ENCODE peak calls at places on chromosomes 2 and 18, in eight cellular contexts. G is thyroid gland; F is heart right ventricle; V is GM10248; A is HepG2; J is HFF-Myc; I is GM23338; P is CD8-positive, alpha-beta T cell. E is an unnamed sample.

GRCh38 chr2:138267161-138267901 is 234.2 kb upstream of the SPOPL start:
- DNase-seq in J (peak), I (no peak), F (no peak), G (no peak), A (no peak), P (no peak), V (no peak), E (peak)

GRCh38 chr2:133838642-133839370 is 270.5 kb upstream of the NCKAP5 start:
- DNase-seq in J (no peak), P (no peak), V (no peak), F (no peak), I (no peak), G (no peak), A (no peak), E (peak)

GRCh38 chr18:8139971-8140406 is 469.2 kb upstream of the RAB12 start:
- DNase-seq in G (peak), A (no peak), V (no peak), J (no peak), P (no peak), F (no peak), I (no peak), E (no peak)

GRCh38 chr2:217964658-217965161 is 38.1 kb downstream of the TNS1 start:
- DNase-seq in I (peak), F (no peak), A (no peak), V (no peak), G (peak), J (no peak), P (no peak), E (no peak)

GRCh38 chr2:232900811-232901701 is 31.0 kb downstream of the SNORC start:
- DNase-seq in F (no peak), G (no peak), J (no peak), I (peak), P (no peak), A (no peak), V (no peak), E (no peak)

GRCh38 chr2:169361706-169362345 is 508 bp downstream of the LRP2 start:
- DNase-seq in I (peak), V (peak), A (no peak), F (no peak), G (peak), P (no peak), J (no peak), E (no peak)

GRCh38 chr2:36779462-36779861 is 83.0 kb downstream of the VIT start:
- DNase-seq in G (no peak), V (no peak), I (no peak), A (no peak), F (no peak), J (no peak), P (no peak), E (no peak)

GRCh38 chr2:10128420-10128819 is 5.9 kb downstream of the RRM2 start:
- DNase-seq in P (no peak), F (no peak), I (no peak), V (no peak), J (no peak), A (no peak), G (no peak), E (no peak)

GRCh38 chr2:200746301-200746700 is 65.4 kb upstream of the BZW1 start:
- DNase-seq in P (no peak), A (no peak), I (no peak), V (no peak), F (no peak), G (no peak), J (no peak), E (no peak)

GRCh38 chr18:32093106-32093511 is 1.4 kb downstream of the RNF138 start:
- DNase-seq in V (peak), F (peak), P (peak), I (peak), J (no peak), G (peak), A (peak), E (no peak)

GRCh38 chr2:182866095-182866460 is 359 bp downstream of the FRZB start:
- DNase-seq in A (no peak), F (no peak), P (no peak), V (peak), I (peak), G (peak), J (no peak), E (no peak)

GRCh38 chr2:36366491-36367120 is 11.0 kb downstream of the CRIM1 start:
- DNase-seq in J (no peak), I (peak), A (no peak), G (no peak), P (no peak), F (no peak), V (no peak), E (no peak)

GRCh38 chr18:75728621-75729020 is 301.1 kb upstream of the SMIM21 start:
- DNase-seq in I (no peak), P (no peak), J (no peak), G (no peak), A (no peak), F (no peak), V (no peak), E (no peak)

GRCh38 chr2:177646791-177647190 is 254.2 kb downstream of the AGPS start:
- DNase-seq in J (no peak), I (no peak), G (no peak), V (no peak), P (no peak), A (no peak), F (no peak), E (no peak)

GRCh38 chr18:11761553-11761952 is 72.5 kb downstream of the GNAL start:
- DNase-seq in A (peak), P (no peak), I (peak), F (no peak), J (no peak), V (peak), G (no peak), E (no peak)
- TF ChIP-seq CTCF in A (peak), P (no peak), I (peak), F (no peak), J (no peak), V (no peak), G (no peak), E (peak)

DNA sequence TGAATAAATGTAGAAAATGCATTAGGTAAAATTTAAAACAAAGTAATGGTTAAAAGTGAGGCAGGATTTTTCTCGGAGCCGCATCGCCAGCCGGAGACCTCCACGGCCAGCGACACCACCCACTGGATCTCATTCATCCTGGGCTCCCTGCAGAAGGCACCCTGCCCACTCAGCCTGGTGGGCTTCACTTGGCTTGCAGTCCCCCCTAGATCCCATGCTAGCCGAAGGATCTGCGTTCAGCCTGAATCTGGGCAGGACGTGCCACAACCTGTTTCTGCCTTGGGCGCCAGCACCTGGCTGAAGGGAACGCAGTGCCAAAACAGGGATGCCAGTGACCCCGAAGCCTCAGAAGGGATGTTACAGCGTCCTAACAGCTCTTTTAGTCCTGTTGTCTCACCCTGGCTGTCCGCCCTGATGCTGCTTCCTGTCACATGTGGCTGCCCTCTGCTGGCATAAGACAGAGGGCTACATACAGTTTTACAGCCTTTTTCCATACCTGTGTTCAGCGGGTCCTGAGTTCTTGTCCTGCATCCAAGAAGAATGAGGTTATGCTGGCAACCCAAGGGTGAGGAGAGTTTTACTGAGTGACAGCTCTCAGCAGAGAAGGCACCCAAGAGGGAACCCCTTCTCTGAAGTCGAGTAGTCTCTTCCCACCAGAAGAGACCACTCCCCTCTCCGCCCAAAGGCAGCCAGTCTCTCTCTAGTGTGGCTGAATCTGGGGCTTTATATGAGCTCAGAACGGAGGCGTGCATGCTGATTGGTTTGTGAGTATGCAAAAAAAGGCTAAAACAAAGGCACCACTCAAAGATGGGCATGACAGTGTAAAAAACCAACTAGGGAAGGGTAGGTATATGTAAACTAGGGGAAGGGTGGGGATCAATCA is 173.1 kb upstream of the GYPC start:
- DNase-seq in G (no peak), V (peak), F (no peak), I (peak), J (no peak), A (peak), P (no peak), E (no peak)
- TF ChIP-seq CTCF in G (no peak), V (no peak), F (no peak), I (peak), J (no peak), A (peak), P (no peak), E (no peak)

GRCh38 chr2:48902521-48902920 is 147.0 kb upstream of the LHCGR start:
- DNase-seq in I (peak), G (no peak), P (no peak), V (no peak), J (no peak), F (no peak), A (no peak), E (no peak)
- TF ChIP-seq CTCF in I (peak), G (no peak), P (no peak), V (no peak), J (no peak), F (no peak), A (no peak), E (no peak)

GRCh38 chr2:209425082-209426071 is 1.5 kb downstream of the MAP2 start:
- DNase-seq in I (peak), V (peak), F (peak), P (no peak), J (no peak), G (peak), A (peak), E (no peak)
- TF ChIP-seq CTCF in I (peak), V (peak), F (peak), P (no peak), J (peak), G (peak), A (peak), E (peak)

GRCh38 chr2:64277101-64277849 is 133.1 kb upstream of the PELI1 start:
- DNase-seq in V (no peak), I (peak), P (no peak), F (no peak), J (no peak), A (no peak), G (no peak), E (no peak)

GRCh38 chr2:64275174-64275466 is 130.9 kb upstream of the PELI1 start:
- DNase-seq in J (no peak), I (no peak), G (no peak), V (no peak), F (no peak), P (no peak), A (no peak), E (no peak)

GRCh38 chr2:64274399-64275173 is 130.4 kb upstream of the PELI1 start:
- DNase-seq in G (no peak), F (no peak), A (no peak), J (no peak), V (no peak), I (no peak), P (no peak), E (no peak)

GRCh38 chr2:64273524-64274398 is 129.5 kb upstream of the PELI1 start:
- DNase-seq in I (no peak), V (no peak), P (no peak), G (peak), J (peak), F (peak), A (peak), E (no peak)

DNA sequence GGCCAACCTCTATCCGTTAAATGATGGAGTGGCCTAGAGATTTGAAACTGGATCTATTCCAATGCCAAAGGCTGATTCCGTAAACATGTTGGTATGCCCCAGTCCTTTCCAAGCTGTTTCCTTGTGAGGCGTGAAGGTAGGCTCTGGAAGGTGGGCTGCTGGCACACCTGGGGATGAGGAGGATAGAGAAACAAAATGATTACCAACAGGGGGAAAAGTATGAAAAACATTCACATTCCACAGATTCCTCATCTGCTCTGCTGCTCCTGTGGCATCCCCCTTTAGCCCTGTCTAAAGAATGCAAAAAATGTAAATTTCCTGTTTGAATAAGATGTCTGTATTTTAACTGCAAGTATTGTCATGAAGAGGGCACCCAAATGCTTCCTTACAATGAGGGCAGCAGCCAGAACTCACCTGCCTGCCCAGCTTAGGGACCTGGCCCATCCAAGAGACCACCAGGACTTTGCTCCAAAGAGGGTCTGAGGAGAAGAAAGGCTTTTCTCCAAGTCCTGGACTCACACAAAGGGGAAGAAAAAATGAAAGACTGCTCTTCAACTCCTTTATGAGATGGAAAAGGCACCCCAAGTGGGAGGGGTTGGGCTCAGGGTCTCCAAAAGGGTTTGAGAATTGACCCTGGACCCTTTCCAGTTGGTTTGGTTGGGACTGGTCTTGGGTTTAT is 132.3 kb upstream of the PELI1 start:
- DNase-seq in P (no peak), G (peak), J (no peak), I (peak), A (no peak), V (no peak), F (no peak), E (no peak)
- TF ChIP-seq CTCF in P (no peak), G (no peak), J (no peak), I (no peak), A (no peak), V (no peak), F (no peak), E (no peak)

DNA sequence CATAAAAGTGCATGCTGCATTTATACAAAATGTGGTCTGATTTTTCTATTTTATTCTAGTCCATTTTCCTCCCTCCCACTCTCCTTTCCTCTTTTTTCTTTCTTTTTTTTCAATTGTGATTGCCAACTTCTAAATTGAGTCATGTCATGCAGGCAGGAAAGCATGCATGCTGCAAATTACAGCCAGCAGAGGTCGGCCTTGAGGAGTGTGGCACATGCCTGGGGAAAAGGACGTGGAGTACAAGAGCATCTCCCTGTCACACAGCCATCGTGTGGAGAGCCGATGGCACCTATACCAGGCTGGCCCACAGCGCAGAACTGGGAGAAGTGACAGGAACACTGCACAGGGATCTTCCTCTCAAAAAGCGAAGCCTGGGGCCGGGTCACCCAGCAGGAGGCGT is 17.8 kb downstream of the LCT start:
- DNase-seq in G (no peak), J (no peak), A (peak), I (peak), F (no peak), V (no peak), P (peak), E (no peak)
- TF ChIP-seq CTCF in G (no peak), J (peak), A (peak), I (peak), F (no peak), V (peak), P (no peak), E (peak)